ENCODE peak calls at places on chromosomes 16 and 17, in nine cellular contexts. One of them, this sample, is unnamed.
A peak's percentile ranks its signal among the peaks of the same experiment; 100 is the strongest.

GRCh38 chr17:78438694-78439325 is 60.4 kb downstream of the PGS1 start:
- DNase-seq in HCT116: no peak
- DNase-seq in brain pericyte: no peak
- DNase-seq in COR-L47: no peak
- DNase-seq in activated CD4-positive, alpha-beta T cell treated with anti-CD3 and anti-CD28 coated beads, Interleukin-2, amount 10 ng/mL, durations not matched to agents 24 days and 14 days: peak; percentile 58
- DNase-seq in stimulated activated CD8-positive, alpha-beta memory T cell treated with anti-CD3 and anti-CD28 coated beads, Interleukin-4, amount 100 ng/mL, for 1 hour: no peak
- DNase-seq in T-helper 9 cell: no peak
- DNase-seq in GM10248: no peak
- DNase-seq in NCI-H226: no peak
- DNase-seq in this sample: no peak

GRCh38 chr17:13562271-13562800 is 39.4 kb downstream of the HS3ST3A1 start:
- DNase-seq in NCI-H226: peak; percentile 91
- DNase-seq in stimulated activated CD8-positive, alpha-beta memory T cell treated with anti-CD3 and anti-CD28 coated beads, Interleukin-4, amount 100 ng/mL, for 1 hour: no peak
- DNase-seq in GM10248: no peak
- DNase-seq in brain pericyte: no peak
- DNase-seq in COR-L47: no peak
- DNase-seq in HCT116: no peak
- DNase-seq in activated CD4-positive, alpha-beta T cell treated with anti-CD3 and anti-CD28 coated beads, Interleukin-2, amount 10 ng/mL, durations not matched to agents 24 days and 14 days: no peak
- DNase-seq in T-helper 9 cell: no peak
- DNase-seq in this sample: no peak

GRCh38 chr17:41835214-41835799 is 725 bp downstream of the NT5C3B start:
- DNase-seq in brain pericyte: no peak
- DNase-seq in T-helper 9 cell: no peak
- DNase-seq in COR-L47: no peak
- DNase-seq in GM10248: no peak
- DNase-seq in stimulated activated CD8-positive, alpha-beta memory T cell treated with anti-CD3 and anti-CD28 coated beads, Interleukin-4, amount 100 ng/mL, for 1 hour: no peak
- DNase-seq in NCI-H226: no peak
- DNase-seq in activated CD4-positive, alpha-beta T cell treated with anti-CD3 and anti-CD28 coated beads, Interleukin-2, amount 10 ng/mL, durations not matched to agents 24 days and 14 days: no peak
- DNase-seq in HCT116: no peak
- DNase-seq in this sample: no peak

GRCh38 chr17:31275126-31275525 is 21.9 kb downstream of the OMG start:
- DNase-seq in T-helper 9 cell: no peak
- DNase-seq in activated CD4-positive, alpha-beta T cell treated with anti-CD3 and anti-CD28 coated beads, Interleukin-2, amount 10 ng/mL, durations not matched to agents 24 days and 14 days: no peak
- DNase-seq in COR-L47: no peak
- DNase-seq in HCT116: no peak
- DNase-seq in stimulated activated CD8-positive, alpha-beta memory T cell treated with anti-CD3 and anti-CD28 coated beads, Interleukin-4, amount 100 ng/mL, for 1 hour: no peak
- DNase-seq in NCI-H226: peak; percentile 23
- DNase-seq in brain pericyte: no peak
- DNase-seq in GM10248: no peak
- DNase-seq in this sample: no peak

GRCh38 chr17:18961634-18962493 is 9.9 kb downstream of the SLC5A10 start:
- DNase-seq in GM10248: peak; percentile 74
- DNase-seq in activated CD4-positive, alpha-beta T cell treated with anti-CD3 and anti-CD28 coated beads, Interleukin-2, amount 10 ng/mL, durations not matched to agents 24 days and 14 days: no peak
- DNase-seq in NCI-H226: peak; percentile 29
- DNase-seq in HCT116: no peak
- DNase-seq in stimulated activated CD8-positive, alpha-beta memory T cell treated with anti-CD3 and anti-CD28 coated beads, Interleukin-4, amount 100 ng/mL, for 1 hour: no peak
- DNase-seq in T-helper 9 cell: no peak
- DNase-seq in COR-L47: no peak
- DNase-seq in brain pericyte: no peak
- DNase-seq in this sample: no peak

GRCh38 chr16:20385844-20386832 is 18.4 kb downstream of the PDILT start:
- DNase-seq in GM10248: peak; percentile 69
- DNase-seq in activated CD4-positive, alpha-beta T cell treated with anti-CD3 and anti-CD28 coated beads, Interleukin-2, amount 10 ng/mL, durations not matched to agents 24 days and 14 days: peak; percentile 83
- DNase-seq in NCI-H226: peak; percentile 5
- DNase-seq in COR-L47: peak; percentile 1
- DNase-seq in stimulated activated CD8-positive, alpha-beta memory T cell treated with anti-CD3 and anti-CD28 coated beads, Interleukin-4, amount 100 ng/mL, for 1 hour: no peak
- DNase-seq in T-helper 9 cell: peak; percentile 47
- DNase-seq in HCT116: peak; percentile 35
- DNase-seq in brain pericyte: no peak
- DNase-seq in this sample: peak; percentile 19

GRCh38 chr17:65495255-65496060 is 66.0 kb downstream of the AXIN2 start:
- DNase-seq in GM10248: no peak
- DNase-seq in COR-L47: peak; percentile 53
- DNase-seq in T-helper 9 cell: no peak
- DNase-seq in activated CD4-positive, alpha-beta T cell treated with anti-CD3 and anti-CD28 coated beads, Interleukin-2, amount 10 ng/mL, durations not matched to agents 24 days and 14 days: peak; percentile 63
- DNase-seq in brain pericyte: no peak
- DNase-seq in NCI-H226: no peak
- DNase-seq in stimulated activated CD8-positive, alpha-beta memory T cell treated with anti-CD3 and anti-CD28 coated beads, Interleukin-4, amount 100 ng/mL, for 1 hour: no peak
- DNase-seq in HCT116: peak; percentile 13
- DNase-seq in this sample: no peak

GRCh38 chr17:79946352-79947231 is 89.1 kb downstream of the TBC1D16 start:
- DNase-seq in GM10248: no peak
- DNase-seq in T-helper 9 cell: no peak
- DNase-seq in stimulated activated CD8-positive, alpha-beta memory T cell treated with anti-CD3 and anti-CD28 coated beads, Interleukin-4, amount 100 ng/mL, for 1 hour: no peak
- DNase-seq in HCT116: no peak
- DNase-seq in activated CD4-positive, alpha-beta T cell treated with anti-CD3 and anti-CD28 coated beads, Interleukin-2, amount 10 ng/mL, durations not matched to agents 24 days and 14 days: no peak
- DNase-seq in brain pericyte: no peak
- DNase-seq in COR-L47: no peak
- DNase-seq in NCI-H226: no peak
- DNase-seq in this sample: no peak

GRCh38 chr17:63998050-63998720 is at the start of gene PRR29:
- DNase-seq in NCI-H226: peak; percentile 35
- DNase-seq in activated CD4-positive, alpha-beta T cell treated with anti-CD3 and anti-CD28 coated beads, Interleukin-2, amount 10 ng/mL, durations not matched to agents 24 days and 14 days: peak; percentile 93
- DNase-seq in T-helper 9 cell: peak; percentile 68
- DNase-seq in GM10248: peak; percentile 87
- DNase-seq in stimulated activated CD8-positive, alpha-beta memory T cell treated with anti-CD3 and anti-CD28 coated beads, Interleukin-4, amount 100 ng/mL, for 1 hour: no peak
- DNase-seq in brain pericyte: no peak
- DNase-seq in HCT116: no peak
- DNase-seq in COR-L47: peak; percentile 75
- DNase-seq in this sample: peak; percentile 76

GRCh38 chr17:4845128-4845527 is 12.0 kb downstream of the MINK1 start:
- DNase-seq in GM10248: no peak
- DNase-seq in activated CD4-positive, alpha-beta T cell treated with anti-CD3 and anti-CD28 coated beads, Interleukin-2, amount 10 ng/mL, durations not matched to agents 24 days and 14 days: no peak
- DNase-seq in HCT116: no peak
- DNase-seq in stimulated activated CD8-positive, alpha-beta memory T cell treated with anti-CD3 and anti-CD28 coated beads, Interleukin-4, amount 100 ng/mL, for 1 hour: no peak
- DNase-seq in COR-L47: no peak
- DNase-seq in NCI-H226: no peak
- DNase-seq in brain pericyte: no peak
- DNase-seq in T-helper 9 cell: no peak
- DNase-seq in this sample: no peak

GRCh38 chr16:54361813-54362212 is 75.2 kb upstream of the IRX3 start:
- DNase-seq in T-helper 9 cell: no peak
- DNase-seq in brain pericyte: no peak
- DNase-seq in NCI-H226: no peak
- DNase-seq in HCT116: no peak
- DNase-seq in COR-L47: no peak
- DNase-seq in GM10248: no peak
- DNase-seq in activated CD4-positive, alpha-beta T cell treated with anti-CD3 and anti-CD28 coated beads, Interleukin-2, amount 10 ng/mL, durations not matched to agents 24 days and 14 days: no peak
- DNase-seq in stimulated activated CD8-positive, alpha-beta memory T cell treated with anti-CD3 and anti-CD28 coated beads, Interleukin-4, amount 100 ng/mL, for 1 hour: no peak
- DNase-seq in this sample: no peak

GRCh38 chr16:31873556-31874353 is at the start of gene ZNF267:
- DNase-seq in COR-L47: peak; percentile 93
- DNase-seq in NCI-H226: peak; percentile 70
- DNase-seq in brain pericyte: peak; percentile 51
- DNase-seq in T-helper 9 cell: peak; percentile 89
- DNase-seq in HCT116: peak; percentile 70
- DNase-seq in stimulated activated CD8-positive, alpha-beta memory T cell treated with anti-CD3 and anti-CD28 coated beads, Interleukin-4, amount 100 ng/mL, for 1 hour: peak; percentile 80
- DNase-seq in activated CD4-positive, alpha-beta T cell treated with anti-CD3 and anti-CD28 coated beads, Interleukin-2, amount 10 ng/mL, durations not matched to agents 24 days and 14 days: peak; percentile 98
- DNase-seq in GM10248: peak; percentile 88
- DNase-seq in this sample: peak; percentile 94

GRCh38 chr16:24281466-24281865 is 25.3 kb downstream of the CACNG3 start:
- DNase-seq in brain pericyte: no peak
- DNase-seq in GM10248: no peak
- DNase-seq in NCI-H226: no peak
- DNase-seq in T-helper 9 cell: no peak
- DNase-seq in HCT116: no peak
- DNase-seq in stimulated activated CD8-positive, alpha-beta memory T cell treated with anti-CD3 and anti-CD28 coated beads, Interleukin-4, amount 100 ng/mL, for 1 hour: no peak
- DNase-seq in activated CD4-positive, alpha-beta T cell treated with anti-CD3 and anti-CD28 coated beads, Interleukin-2, amount 10 ng/mL, durations not matched to agents 24 days and 14 days: no peak
- DNase-seq in COR-L47: no peak
- DNase-seq in this sample: no peak

GRCh38 chr16:10862432-10862831 is 14.6 kb upstream of the CIITA start:
- DNase-seq in NCI-H226: peak; percentile 99
- DNase-seq in brain pericyte: no peak
- DNase-seq in GM10248: no peak
- DNase-seq in T-helper 9 cell: no peak
- DNase-seq in stimulated activated CD8-positive, alpha-beta memory T cell treated with anti-CD3 and anti-CD28 coated beads, Interleukin-4, amount 100 ng/mL, for 1 hour: no peak
- DNase-seq in HCT116: peak; percentile 37
- DNase-seq in COR-L47: no peak
- DNase-seq in activated CD4-positive, alpha-beta T cell treated with anti-CD3 and anti-CD28 coated beads, Interleukin-2, amount 10 ng/mL, durations not matched to agents 24 days and 14 days: no peak
- DNase-seq in this sample: peak; percentile 39

GRCh38 chr16:15618392-15618791 is 24.6 kb downstream of the MARF1 start:
- DNase-seq in GM10248: no peak
- DNase-seq in COR-L47: no peak
- DNase-seq in activated CD4-positive, alpha-beta T cell treated with anti-CD3 and anti-CD28 coated beads, Interleukin-2, amount 10 ng/mL, durations not matched to agents 24 days and 14 days: no peak
- DNase-seq in NCI-H226: peak; percentile 84
- DNase-seq in stimulated activated CD8-positive, alpha-beta memory T cell treated with anti-CD3 and anti-CD28 coated beads, Interleukin-4, amount 100 ng/mL, for 1 hour: no peak
- DNase-seq in brain pericyte: no peak
- DNase-seq in HCT116: no peak
- DNase-seq in T-helper 9 cell: no peak
- DNase-seq in this sample: no peak

GRCh38 chr16:74563828-74564263 is 43.1 kb downstream of the GLG1 start:
- DNase-seq in brain pericyte: no peak
- DNase-seq in HCT116: peak; percentile 59
- DNase-seq in stimulated activated CD8-positive, alpha-beta memory T cell treated with anti-CD3 and anti-CD28 coated beads, Interleukin-4, amount 100 ng/mL, for 1 hour: no peak
- DNase-seq in COR-L47: no peak
- DNase-seq in NCI-H226: peak; percentile 53
- DNase-seq in activated CD4-positive, alpha-beta T cell treated with anti-CD3 and anti-CD28 coated beads, Interleukin-2, amount 10 ng/mL, durations not matched to agents 24 days and 14 days: no peak
- DNase-seq in T-helper 9 cell: no peak
- DNase-seq in GM10248: no peak
- DNase-seq in this sample: no peak

GRCh38 chr17:78231991-78232759 is 744 bp downstream of the TMEM235 start:
- DNase-seq in NCI-H226: no peak
- DNase-seq in brain pericyte: no peak
- DNase-seq in activated CD4-positive, alpha-beta T cell treated with anti-CD3 and anti-CD28 coated beads, Interleukin-2, amount 10 ng/mL, durations not matched to agents 24 days and 14 days: peak; percentile 83
- DNase-seq in GM10248: no peak
- DNase-seq in T-helper 9 cell: peak; percentile 12
- DNase-seq in COR-L47: no peak
- DNase-seq in stimulated activated CD8-positive, alpha-beta memory T cell treated with anti-CD3 and anti-CD28 coated beads, Interleukin-4, amount 100 ng/mL, for 1 hour: no peak
- DNase-seq in HCT116: no peak
- DNase-seq in this sample: no peak

GRCh38 chr16:66524601-66525164 is 25.2 kb downstream of the TK2 start:
- DNase-seq in stimulated activated CD8-positive, alpha-beta memory T cell treated with anti-CD3 and anti-CD28 coated beads, Interleukin-4, amount 100 ng/mL, for 1 hour: no peak
- DNase-seq in NCI-H226: no peak
- DNase-seq in COR-L47: no peak
- DNase-seq in T-helper 9 cell: no peak
- DNase-seq in activated CD4-positive, alpha-beta T cell treated with anti-CD3 and anti-CD28 coated beads, Interleukin-2, amount 10 ng/mL, durations not matched to agents 24 days and 14 days: peak; percentile 76
- DNase-seq in GM10248: peak; percentile 71
- DNase-seq in HCT116: no peak
- DNase-seq in brain pericyte: no peak
- DNase-seq in this sample: no peak

GRCh38 chr16:23072084-23072599 is 77.1 kb downstream of the USP31 start:
- DNase-seq in HCT116: no peak
- DNase-seq in GM10248: no peak
- DNase-seq in stimulated activated CD8-positive, alpha-beta memory T cell treated with anti-CD3 and anti-CD28 coated beads, Interleukin-4, amount 100 ng/mL, for 1 hour: no peak
- DNase-seq in T-helper 9 cell: no peak
- DNase-seq in NCI-H226: peak; percentile 49
- DNase-seq in activated CD4-positive, alpha-beta T cell treated with anti-CD3 and anti-CD28 coated beads, Interleukin-2, amount 10 ng/mL, durations not matched to agents 24 days and 14 days: no peak
- DNase-seq in COR-L47: no peak
- DNase-seq in brain pericyte: peak; percentile 43
- DNase-seq in this sample: no peak

GRCh38 chr17:48655913-48656312 is 29.8 kb upstream of the HOXB9 start:
- DNase-seq in GM10248: no peak
- DNase-seq in activated CD4-positive, alpha-beta T cell treated with anti-CD3 and anti-CD28 coated beads, Interleukin-2, amount 10 ng/mL, durations not matched to agents 24 days and 14 days: no peak
- DNase-seq in NCI-H226: no peak
- DNase-seq in T-helper 9 cell: no peak
- DNase-seq in brain pericyte: no peak
- DNase-seq in stimulated activated CD8-positive, alpha-beta memory T cell treated with anti-CD3 and anti-CD28 coated beads, Interleukin-4, amount 100 ng/mL, for 1 hour: no peak
- DNase-seq in COR-L47: no peak
- DNase-seq in HCT116: no peak
- DNase-seq in this sample: no peak

GRCh38 chr16:16042076-16042475 is 92.7 kb downstream of the ABCC1 start:
- DNase-seq in GM10248: no peak
- DNase-seq in HCT116: no peak
- DNase-seq in activated CD4-positive, alpha-beta T cell treated with anti-CD3 and anti-CD28 coated beads, Interleukin-2, amount 10 ng/mL, durations not matched to agents 24 days and 14 days: no peak
- DNase-seq in T-helper 9 cell: no peak
- DNase-seq in COR-L47: no peak
- DNase-seq in brain pericyte: no peak
- DNase-seq in NCI-H226: peak; percentile 96
- DNase-seq in stimulated activated CD8-positive, alpha-beta memory T cell treated with anti-CD3 and anti-CD28 coated beads, Interleukin-4, amount 100 ng/mL, for 1 hour: no peak
- DNase-seq in this sample: no peak

GRCh38 chr16:12061336-12062055 is 85.0 kb downstream of the SNX29 start:
- DNase-seq in activated CD4-positive, alpha-beta T cell treated with anti-CD3 and anti-CD28 coated beads, Interleukin-2, amount 10 ng/mL, durations not matched to agents 24 days and 14 days: no peak
- DNase-seq in T-helper 9 cell: no peak
- DNase-seq in COR-L47: no peak
- DNase-seq in brain pericyte: no peak
- DNase-seq in NCI-H226: peak; percentile 33
- DNase-seq in HCT116: no peak
- DNase-seq in stimulated activated CD8-positive, alpha-beta memory T cell treated with anti-CD3 and anti-CD28 coated beads, Interleukin-4, amount 100 ng/mL, for 1 hour: no peak
- DNase-seq in GM10248: no peak
- DNase-seq in this sample: no peak

GRCh38 chr16:17827313-17827712 is 356.6 kb upstream of the XYLT1 start:
- DNase-seq in T-helper 9 cell: no peak
- DNase-seq in HCT116: no peak
- DNase-seq in NCI-H226: no peak
- DNase-seq in brain pericyte: no peak
- DNase-seq in GM10248: no peak
- DNase-seq in stimulated activated CD8-positive, alpha-beta memory T cell treated with anti-CD3 and anti-CD28 coated beads, Interleukin-4, amount 100 ng/mL, for 1 hour: no peak
- DNase-seq in activated CD4-positive, alpha-beta T cell treated with anti-CD3 and anti-CD28 coated beads, Interleukin-2, amount 10 ng/mL, durations not matched to agents 24 days and 14 days: no peak
- DNase-seq in COR-L47: no peak
- DNase-seq in this sample: no peak

GRCh38 chr16:29820730-29821662 is 734 bp downstream of the MVP start:
- DNase-seq in GM10248: peak; percentile 72
- DNase-seq in COR-L47: no peak
- DNase-seq in NCI-H226: peak; percentile 68
- DNase-seq in stimulated activated CD8-positive, alpha-beta memory T cell treated with anti-CD3 and anti-CD28 coated beads, Interleukin-4, amount 100 ng/mL, for 1 hour: no peak
- DNase-seq in activated CD4-positive, alpha-beta T cell treated with anti-CD3 and anti-CD28 coated beads, Interleukin-2, amount 10 ng/mL, durations not matched to agents 24 days and 14 days: peak; percentile 85
- DNase-seq in T-helper 9 cell: no peak
- DNase-seq in brain pericyte: no peak
- DNase-seq in HCT116: no peak
- DNase-seq in this sample: peak; percentile 52